ENCODE peak calls at places on chromosomes 13 and 19, in nine cellular contexts. F is heart left ventricle, K is astrocyte of the cerebellum, Z is fibroblast of pulmonary artery, P is MG63, T is Peyer's patch, E is fibroblast of lung, A is esophagus squamous epithelium, L is tibial nerve. H is an unnamed sample.

GRCh38 chr19:55370305-55370988 is at the start of gene IL11:
- DNase-seq in F (no peak), K (no peak), Z (no peak), P (peak), T (no peak), E (peak), A (no peak), L (no peak), H (no peak)

GRCh38 chr19:1254081-1254527 is 5.7 kb downstream of the MIDN start:
- DNase-seq in F (peak), K (no peak), Z (no peak), P (no peak), T (no peak), E (no peak), A (no peak), L (no peak), H (no peak)

GRCh38 chr13:44317752-44318550 is 55.7 kb upstream of the SERP2 start:
- DNase-seq in F (no peak), K (peak), Z (no peak), P (peak), T (no peak), E (peak), A (no peak), L (no peak), H (no peak)

GRCh38 chr13:112077729-112078128 is 10.8 kb downstream of the SOX1 start:
- DNase-seq in F (no peak), K (no peak), Z (no peak), P (no peak), T (no peak), E (no peak), A (no peak), L (no peak), H (no peak)

GRCh38 chr13:23469901-23470525 is 36.5 kb upstream of the SACS start:
- DNase-seq in F (no peak), K (no peak), Z (peak), P (peak), T (no peak), E (peak), A (no peak), L (no peak), H (no peak)

GRCh38 chr13:71304861-71305260 is 562.1 kb downstream of the DACH1 start:
- DNase-seq in F (no peak), K (no peak), Z (no peak), P (no peak), T (no peak), E (no peak), A (no peak), L (no peak), H (no peak)

GRCh38 chr19:5621945-5622464 is 571 bp downstream of the SAFB2 start:
- DNase-seq in F (peak), K (no peak), Z (no peak), P (no peak), T (no peak), E (no peak), A (no peak), L (no peak), H (peak)

GRCh38 chr19:19372656-19373416 is 32.6 kb upstream of the GATAD2A start:
- DNase-seq in F (peak), K (no peak), Z (peak), P (peak), T (peak), E (no peak), A (no peak), L (peak), H (no peak)

GRCh38 chr19:58328999-58329398 is 2.2 kb downstream of the ZSCAN22 start:
- DNase-seq in F (no peak), K (no peak), Z (no peak), P (no peak), T (no peak), E (no peak), A (no peak), L (no peak), H (peak)

GRCh38 chr19:39417463-39418181 is 5.2 kb downstream of the PLEKHG2 start:
- DNase-seq in F (no peak), K (no peak), Z (no peak), P (no peak), T (no peak), E (no peak), A (no peak), L (no peak), H (no peak)

GRCh38 chr13:114236224-114236623 is 1.5 kb downstream of the CDC16 start:
- DNase-seq in F (no peak), K (no peak), Z (no peak), P (no peak), T (no peak), E (no peak), A (no peak), L (no peak), H (no peak)
- H3K4me3 ChIP-seq in F (no peak), K (peak), Z (peak), P (peak), T (no peak), E (peak), A (peak), L (no peak), H (peak)

DNA sequence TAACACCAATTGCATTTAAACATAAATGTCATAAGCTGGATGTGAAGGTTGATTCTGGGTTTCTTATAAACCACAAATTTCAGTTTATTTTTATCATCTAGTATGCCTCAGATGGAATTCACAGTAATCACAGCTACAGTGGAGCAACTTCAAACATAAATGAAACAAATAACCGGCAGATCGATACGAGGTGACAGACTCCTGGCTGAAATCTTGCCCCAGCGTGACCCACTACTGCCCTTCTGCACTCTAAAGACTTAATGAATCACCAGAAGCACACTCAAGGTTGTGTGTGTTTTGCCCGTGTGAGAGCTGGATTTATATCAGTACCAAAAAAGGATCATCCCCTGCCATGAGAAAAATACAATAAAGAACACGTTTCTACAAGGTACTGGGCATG is 161.7 kb downstream of the KLF12 start:
- DNase-seq in F (no peak), K (no peak), Z (no peak), P (no peak), T (no peak), E (no peak), A (no peak), L (no peak), H (no peak)
- H3K4me3 ChIP-seq in F (no peak), K (no peak), Z (no peak), P (no peak), T (no peak), E (no peak), A (no peak), L (no peak), H (no peak)

GRCh38 chr13:96947343-96947910 is 46.8 kb downstream of the OXGR1 start:
- DNase-seq in F (no peak), K (no peak), Z (no peak), P (no peak), T (no peak), E (no peak), A (no peak), L (no peak), H (no peak)
- H3K4me3 ChIP-seq in F (no peak), K (no peak), Z (no peak), P (no peak), T (no peak), E (no peak), A (no peak), L (no peak), H (no peak)

DNA sequence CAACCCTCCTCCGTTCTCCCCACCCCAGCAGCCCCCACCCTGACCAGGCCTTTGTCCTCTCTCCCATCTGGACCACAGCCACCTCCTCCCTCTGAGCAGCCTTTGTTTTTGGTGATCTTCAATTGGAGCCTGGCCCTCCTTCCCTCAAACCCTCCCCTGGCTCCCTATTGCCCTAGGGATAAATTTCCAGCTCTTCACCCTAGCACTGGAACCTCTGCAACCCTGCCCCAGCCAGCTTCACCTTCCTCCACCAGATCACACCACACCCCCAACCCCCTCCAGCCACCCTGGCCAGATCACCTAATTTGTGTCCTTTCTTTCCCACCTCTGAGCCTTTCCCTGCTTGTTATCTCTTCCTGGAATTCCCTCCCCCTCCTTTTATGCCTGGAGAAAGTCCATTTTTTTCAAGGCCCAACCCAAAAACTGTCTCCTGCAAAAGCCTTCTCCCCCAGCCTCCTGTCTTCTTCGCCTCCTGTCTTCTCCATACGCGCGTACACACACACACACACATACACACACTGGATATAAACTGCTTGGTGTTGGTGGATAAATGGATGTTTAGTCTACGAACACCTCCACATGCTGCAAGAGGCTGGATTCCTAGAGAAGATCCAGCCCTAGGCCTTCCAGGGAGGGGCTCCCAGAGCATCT is 5.2 kb upstream of the TLE2 start:
- DNase-seq in F (no peak), K (no peak), Z (peak), P (no peak), T (no peak), E (peak), A (no peak), L (no peak), H (peak)
- H3K4me3 ChIP-seq in F (no peak), K (no peak), Z (no peak), P (no peak), T (peak), E (no peak), A (peak), L (no peak), H (peak)

GRCh38 chr19:29489182-29489951 is 36.4 kb upstream of the VSTM2B start:
- DNase-seq in F (no peak), K (no peak), Z (no peak), P (no peak), T (no peak), E (no peak), A (no peak), L (no peak), H (no peak)

GRCh38 chr19:29492761-29493160 is 33.0 kb upstream of the VSTM2B start:
- DNase-seq in F (no peak), K (no peak), Z (no peak), P (peak), T (no peak), E (no peak), A (no peak), L (no peak), H (no peak)

GRCh38 chr19:29495091-29495490 is 30.7 kb upstream of the VSTM2B start:
- DNase-seq in F (no peak), K (no peak), Z (no peak), P (no peak), T (no peak), E (no peak), A (no peak), L (no peak), H (no peak)

GRCh38 chr19:29491491-29491890 is 34.3 kb upstream of the VSTM2B start:
- DNase-seq in F (no peak), K (no peak), Z (no peak), P (no peak), T (no peak), E (no peak), A (no peak), L (no peak), H (no peak)

GRCh38 chr19:29491995-29492577 is 33.7 kb upstream of the VSTM2B start:
- DNase-seq in F (no peak), K (no peak), Z (no peak), P (no peak), T (no peak), E (no peak), A (no peak), L (no peak), H (no peak)
- H3K4me3 ChIP-seq in F (no peak), K (no peak), Z (no peak), P (no peak), T (no peak), E (no peak), A (no peak), L (no peak), H (no peak)

DNA sequence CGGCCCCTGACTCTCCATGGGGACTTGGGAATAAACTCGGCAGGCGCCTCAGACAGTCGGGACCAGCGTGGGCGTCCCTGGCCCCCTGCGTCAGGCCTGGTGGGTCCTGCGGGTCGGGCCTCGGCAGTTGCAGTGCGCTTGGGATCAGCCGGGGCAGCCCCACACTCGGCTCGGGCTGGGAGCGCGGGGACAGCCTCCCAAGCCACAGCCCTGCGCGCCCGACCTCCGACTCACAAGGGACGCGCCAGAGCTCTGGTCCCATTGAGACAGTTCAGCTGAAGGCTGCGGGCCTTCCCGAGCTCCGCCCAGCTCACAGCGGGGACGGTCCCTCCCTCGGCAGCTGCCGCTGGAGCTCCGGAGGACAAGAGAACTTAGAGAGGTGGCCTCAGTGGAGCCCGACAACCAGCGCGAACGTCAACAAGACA is 45.7 kb upstream of the ZNF730 start:
- DNase-seq in F (peak), K (no peak), Z (peak), P (peak), T (no peak), E (peak), A (no peak), L (no peak), H (peak)
- H3K4me3 ChIP-seq in F (peak), K (peak), Z (peak), P (peak), T (peak), E (peak), A (peak), L (peak), H (peak)

GRCh38 chr13:40376296-40376849 is 290.1 kb downstream of the FOXO1 start:
- DNase-seq in F (no peak), K (no peak), Z (no peak), P (no peak), T (no peak), E (no peak), A (no peak), L (no peak), H (no peak)

GRCh38 chr13:40377783-40378182 is 288.7 kb downstream of the FOXO1 start:
- DNase-seq in F (no peak), K (no peak), Z (peak), P (peak), T (no peak), E (peak), A (no peak), L (no peak), H (no peak)

GRCh38 chr13:40379186-40379585 is 287.3 kb downstream of the FOXO1 start:
- DNase-seq in F (no peak), K (no peak), Z (no peak), P (no peak), T (no peak), E (no peak), A (no peak), L (no peak), H (no peak)

GRCh38 chr13:40376867-40377266 is 289.6 kb downstream of the FOXO1 start:
- DNase-seq in F (no peak), K (no peak), Z (peak), P (no peak), T (no peak), E (no peak), A (no peak), L (no peak), H (no peak)

DNA sequence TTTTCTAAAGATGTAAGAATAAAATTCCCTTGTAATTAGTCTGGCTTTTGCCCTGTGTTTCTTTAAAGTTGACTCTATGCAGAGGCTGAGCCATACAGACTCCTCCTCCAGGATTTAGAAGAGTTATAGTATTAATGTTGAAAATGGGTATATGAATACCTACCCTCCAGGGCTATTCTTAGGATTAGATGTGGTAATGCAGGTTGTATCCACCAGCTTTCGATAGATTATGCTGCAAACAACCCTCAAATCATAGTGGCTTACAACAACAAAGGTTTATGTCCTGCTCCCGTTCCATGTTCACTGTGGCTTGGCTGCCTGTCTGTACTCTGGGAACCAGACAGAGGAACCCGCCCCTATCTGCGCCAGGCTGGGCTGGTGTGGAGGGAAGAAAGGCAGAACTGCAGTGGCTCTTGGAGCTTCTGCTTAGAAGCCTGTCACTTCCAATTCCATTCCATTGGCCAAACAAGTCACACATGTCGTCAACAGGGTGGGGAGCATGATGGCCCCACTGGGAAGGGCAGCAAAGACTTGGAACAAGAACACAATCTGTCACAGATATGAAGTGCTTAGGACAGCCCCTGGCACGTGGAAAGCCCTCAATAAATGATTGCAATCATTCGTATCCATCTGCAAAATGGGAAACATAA is 290.8 kb downstream of the FOXO1 start:
- DNase-seq in F (peak), K (no peak), Z (no peak), P (no peak), T (no peak), E (no peak), A (no peak), L (no peak), H (no peak)
- H3K4me3 ChIP-seq in F (no peak), K (no peak), Z (no peak), P (no peak), T (no peak), E (no peak), A (no peak), L (no peak), H (no peak)

DNA sequence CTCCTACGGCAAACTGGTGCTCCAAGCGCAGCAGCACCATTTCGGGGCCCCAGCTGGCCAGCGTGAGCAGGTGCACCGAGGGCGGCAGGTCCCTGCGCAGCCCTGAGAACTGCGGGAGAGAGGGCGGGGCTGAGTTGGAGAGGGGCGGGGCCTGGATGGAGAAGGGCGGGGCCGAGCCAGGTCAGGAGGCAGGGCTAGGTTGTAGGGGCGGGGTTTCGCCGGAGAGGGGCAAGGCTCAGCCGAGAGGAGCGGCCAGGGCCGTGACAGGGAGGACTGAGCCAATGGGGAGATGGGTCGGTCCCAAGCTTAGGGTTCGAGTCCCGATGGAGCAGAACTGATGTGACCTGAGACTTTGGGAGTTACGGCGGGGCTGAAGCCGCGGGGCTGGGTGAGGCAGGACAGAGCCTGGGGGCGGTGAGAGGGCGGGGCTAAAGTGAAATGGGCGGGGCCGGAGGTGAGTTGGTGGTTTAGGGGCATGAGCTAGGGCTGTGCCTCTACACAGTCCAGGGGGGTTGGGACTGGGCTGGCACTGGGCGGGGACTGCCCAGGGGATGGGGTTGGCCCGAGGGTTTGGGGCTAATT is 19.0 kb downstream of the MAN2B1 start:
- DNase-seq in F (peak), K (no peak), Z (peak), P (no peak), T (peak), E (no peak), A (no peak), L (peak), H (peak)
- H3K4me3 ChIP-seq in F (no peak), K (no peak), Z (peak), P (no peak), T (peak), E (no peak), A (peak), L (peak), H (no peak)

GRCh38 chr19:51546650-51547396 is 15.4 kb upstream of the SIGLEC6 start:
- DNase-seq in F (no peak), K (no peak), Z (peak), P (no peak), T (no peak), E (peak), A (no peak), L (no peak), H (no peak)

GRCh38 chr19:51548213-51548651 is 16.8 kb upstream of the SIGLEC6 start:
- DNase-seq in F (no peak), K (no peak), Z (no peak), P (no peak), T (no peak), E (no peak), A (no peak), L (no peak), H (no peak)

GRCh38 chr19:51544038-51544437 is 12.6 kb upstream of the SIGLEC6 start:
- DNase-seq in F (no peak), K (no peak), Z (no peak), P (no peak), T (no peak), E (no peak), A (no peak), L (no peak), H (no peak)

GRCh38 chr19:51547397-51548212 is 16.1 kb upstream of the SIGLEC6 start:
- DNase-seq in F (no peak), K (no peak), Z (peak), P (no peak), T (no peak), E (no peak), A (no peak), L (no peak), H (no peak)

DNA sequence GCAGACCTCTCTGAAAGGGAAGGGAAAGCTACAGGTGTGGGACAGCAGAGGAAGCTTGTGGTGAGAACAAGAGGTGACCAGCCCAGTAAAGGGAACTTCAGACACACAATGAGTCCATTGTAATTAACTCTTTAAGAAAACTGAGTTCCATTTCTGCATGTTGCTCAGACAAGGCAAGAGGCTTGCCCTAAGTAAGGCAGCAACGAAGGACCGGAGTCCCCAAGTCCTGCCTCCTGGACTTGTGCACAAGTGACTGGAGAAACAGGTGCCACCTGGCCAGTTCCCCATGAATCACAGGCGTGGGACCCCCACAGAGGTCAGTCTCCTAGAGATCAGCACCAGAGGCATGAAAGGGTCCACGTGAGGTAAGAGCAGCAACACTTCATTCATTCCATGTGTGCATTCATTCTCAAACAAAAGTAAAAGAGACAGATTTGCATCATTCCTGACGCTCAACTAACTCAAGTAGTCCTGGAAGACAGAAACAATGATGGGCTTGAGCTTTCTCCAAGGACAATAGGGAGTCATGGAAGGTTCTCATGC is 14.7 kb upstream of the SIGLEC6 start:
- DNase-seq in F (no peak), K (no peak), Z (no peak), P (no peak), T (no peak), E (no peak), A (no peak), L (no peak), H (no peak)
- H3K4me3 ChIP-seq in F (no peak), K (no peak), Z (no peak), P (no peak), T (no peak), E (no peak), A (no peak), L (no peak), H (no peak)